ENCODE peak calls at places on chromosomes 11 and 22, in nine cellular contexts. S is cardiac muscle cell; I is prostate gland; H is stimulated activated CD4-positive, alpha-beta T cell treated with anti-CD3 and anti-CD28 coated beads, TNF-alpha, amount 100 ng/mL, for 24 hours; N is activated T-helper 1 cell treated with anti-CD3 and anti-CD28 coated beads, Interleukin-12 subunit alpha, Interleukin-12 subunit beta, Interleukin-2, Interleukin-4 antibody, amounts not matched to agents 30 ng/mL and 10 ng/mL and 1 ng/mL, durations not matched to agents 14 hours and 24 hours and 36 hours; B is neuronal stem cell; V is ovary; W is nucleus accumbens; T is NCI-H1092. F is an unnamed sample.

GRCh38 chr22:49737101-49737551 is 90.5 kb downstream of the BRD1 start:
- DNase-seq in S (no peak), B (no peak), I (no peak), W (no peak), H (no peak), T (no peak), N (no peak), V (no peak), F (no peak)

GRCh38 chr22:49492308-49492707 is 335.4 kb downstream of the BRD1 start:
- DNase-seq in S (no peak), V (no peak), H (no peak), I (no peak), N (no peak), T (no peak), B (no peak), W (no peak), F (no peak)

GRCh38 chr11:27485930-27486773 is 13.6 kb upstream of the LGR4 start:
- DNase-seq in H (no peak), S (peak), N (no peak), V (peak), B (peak), W (no peak), I (peak), T (peak), F (no peak)

GRCh38 chr11:88384004-88384677 is 46.6 kb upstream of the CTSC start:
- DNase-seq in I (no peak), S (no peak), H (no peak), T (no peak), B (no peak), N (no peak), V (no peak), W (no peak), F (no peak)

GRCh38 chr22:28953399-28953798 is 70.0 kb downstream of the ZNRF3 start:
- DNase-seq in B (no peak), T (no peak), S (no peak), W (no peak), N (no peak), V (no peak), H (no peak), I (no peak), F (no peak)

GRCh38 chr22:20494978-20495860 is at the start of gene KLHL22:
- DNase-seq in W (peak), I (no peak), B (peak), V (no peak), H (no peak), T (peak), N (peak), S (peak), F (peak)

GRCh38 chr22:23604939-23605712 is 25.0 kb upstream of the IGLL1 start:
- DNase-seq in B (no peak), I (no peak), S (no peak), W (no peak), H (no peak), N (no peak), T (no peak), V (no peak), F (no peak)

GRCh38 chr22:49372530-49373288 is 455.0 kb downstream of the BRD1 start:
- DNase-seq in S (peak), H (no peak), I (peak), V (no peak), N (no peak), T (no peak), B (no peak), W (no peak), F (peak)

GRCh38 chr11:70539360-70540095 is 141.2 kb downstream of the CTTN start:
- DNase-seq in V (no peak), B (no peak), I (no peak), S (no peak), N (no peak), H (no peak), W (no peak), T (no peak), F (no peak)

GRCh38 chr11:12001152-12001551 is 7.3 kb downstream of the DKK3 start:
- DNase-seq in H (no peak), T (no peak), B (no peak), W (no peak), N (no peak), S (no peak), V (no peak), I (no peak), F (no peak)

GRCh38 chr22:32649515-32650200 is 151.8 kb upstream of the TIMP3 start:
- DNase-seq in V (peak), N (no peak), S (no peak), W (no peak), I (no peak), B (no peak), H (no peak), T (no peak), F (no peak)

GRCh38 chr11:70727899-70728620 is 329.7 kb downstream of the CTTN start:
- DNase-seq in T (no peak), S (no peak), H (no peak), I (peak), B (no peak), V (no peak), W (no peak), N (no peak), F (no peak)

GRCh38 chr11:65973439-65974110 is 12.0 kb downstream of the SART1 start:
- DNase-seq in N (no peak), S (no peak), W (no peak), H (no peak), B (no peak), T (no peak), V (no peak), I (no peak), F (no peak)

GRCh38 chr11:12536566-12536965 is 137.7 kb upstream of the TEAD1 start:
- DNase-seq in H (no peak), N (no peak), V (no peak), W (no peak), S (no peak), B (no peak), I (no peak), T (no peak), F (no peak)

GRCh38 chr11:65506770-65507485 is 8.1 kb downstream of the MALAT1 start:
- DNase-seq in I (peak), T (no peak), H (no peak), W (peak), V (peak), N (peak), B (peak), S (peak), F (no peak)

GRCh38 chr22:43226368-43226979 is 39.5 kb upstream of the TTLL12 start:
- DNase-seq in B (peak), I (no peak), S (peak), H (no peak), N (no peak), V (no peak), T (no peak), W (no peak), F (no peak)

GRCh38 chr11:95531116-95531515 is 258.5 kb downstream of the FAM76B start:
- DNase-seq in V (no peak), S (no peak), I (no peak), N (no peak), T (no peak), B (no peak), W (no peak), H (no peak), F (no peak)

GRCh38 chr22:36911887-36912661 is 1.4 kb upstream of the CSF2RB start:
- DNase-seq in N (no peak), S (no peak), I (no peak), B (no peak), V (no peak), W (no peak), H (no peak), T (no peak), F (no peak)

GRCh38 chr22:49671331-49672012 is 156.2 kb downstream of the BRD1 start:
- DNase-seq in N (no peak), T (no peak), B (no peak), H (no peak), S (no peak), V (no peak), I (no peak), W (no peak), F (no peak)

GRCh38 chr22:29080061-29080975 is 7.5 kb downstream of the KREMEN1 start:
- DNase-seq in W (no peak), T (no peak), B (no peak), S (no peak), N (no peak), H (no peak), I (peak), V (no peak), F (no peak)

GRCh38 chr11:15194671-15195415 is 80.1 kb downstream of the INSC start:
- DNase-seq in V (no peak), N (no peak), H (no peak), T (no peak), W (no peak), B (no peak), I (no peak), S (no peak), F (no peak)

GRCh38 chr11:33375688-33376311 is 118.6 kb downstream of the HIPK3 start:
- DNase-seq in T (peak), W (peak), V (no peak), I (no peak), B (peak), H (no peak), S (peak), N (no peak), F (no peak)

GRCh38 chr11:20126724-20127123 is 33.6 kb downstream of the DBX1 start:
- DNase-seq in H (no peak), W (no peak), S (no peak), T (no peak), B (no peak), V (no peak), N (no peak), I (no peak), F (no peak)

GRCh38 chr11:62664405-62665074 is 470 bp downstream of the C11orf98 start:
- DNase-seq in V (no peak), I (no peak), H (peak), B (no peak), N (peak), W (no peak), T (peak), S (peak), F (no peak)

F was measured in amygdala.